ENCODE peak calls at places on chromosomes 4 and X, in seven cellular contexts. One of them, this sample, is unnamed.

GRCh38 chr4:2935762-2936743 is 27.2 kb downstream of the NOP14 start:
- DNase-seq in IMR-90: no peak
- DNase-seq in colonic mucosa: no peak
- DNase-seq in fibroblast of mammary gland: peak; percentile 57
- DNase-seq in uterus: no peak
- DNase-seq in thoracic aorta: peak; percentile 2
- DNase-seq in SK-N-SH: no peak
- DNase-seq in this sample: no peak

GRCh38 chr4:179307297-179308136 is 1865.3 kb upstream of the AGA start:
- DNase-seq in IMR-90: peak; percentile 23
- DNase-seq in colonic mucosa: peak; percentile 41
- DNase-seq in fibroblast of mammary gland: peak; percentile 16
- DNase-seq in uterus: no peak
- DNase-seq in thoracic aorta: no peak
- DNase-seq in SK-N-SH: peak; percentile 34
- DNase-seq in this sample: peak; percentile 50

GRCh38 chrX:137194164-137194563 is 160.4 kb upstream of the GPR101 start:
- DNase-seq in IMR-90: peak; percentile 21
- DNase-seq in colonic mucosa: peak; percentile 17
- DNase-seq in fibroblast of mammary gland: peak; percentile 18
- DNase-seq in uterus: no peak
- DNase-seq in thoracic aorta: no peak
- DNase-seq in SK-N-SH: peak; percentile 16
- DNase-seq in this sample: peak; percentile 29

GRCh38 chr4:38323141-38323634 is 340.8 kb upstream of the KLF3 start:
- DNase-seq in IMR-90: peak; percentile 43
- DNase-seq in colonic mucosa: no peak
- DNase-seq in fibroblast of mammary gland: peak; percentile 66
- DNase-seq in uterus: no peak
- DNase-seq in thoracic aorta: no peak
- DNase-seq in SK-N-SH: no peak
- DNase-seq in this sample: no peak

GRCh38 chr4:26020083-26020668 is 106.2 kb downstream of the SMIM20 start:
- DNase-seq in IMR-90: peak; percentile 84
- DNase-seq in colonic mucosa: no peak
- DNase-seq in fibroblast of mammary gland: peak; percentile 95
- DNase-seq in uterus: no peak
- DNase-seq in thoracic aorta: no peak
- DNase-seq in SK-N-SH: no peak
- DNase-seq in this sample: peak; percentile 95

GRCh38 chrX:39850630-39851152 is 247.1 kb downstream of the BCOR start:
- DNase-seq in IMR-90: peak; percentile 69
- DNase-seq in colonic mucosa: no peak
- DNase-seq in fibroblast of mammary gland: peak; percentile 62
- DNase-seq in uterus: peak; percentile 54
- DNase-seq in thoracic aorta: no peak
- DNase-seq in SK-N-SH: peak; percentile 73
- DNase-seq in this sample: peak; percentile 68

GRCh38 chr4:100302061-100303026 is 112.1 kb upstream of the DDIT4L start:
- DNase-seq in IMR-90: no peak
- DNase-seq in colonic mucosa: no peak
- DNase-seq in fibroblast of mammary gland: no peak
- DNase-seq in uterus: no peak
- DNase-seq in thoracic aorta: no peak
- DNase-seq in SK-N-SH: no peak
- DNase-seq in this sample: no peak

GRCh38 chr4:165201806-165202205 is 5.6 kb upstream of the KLHL2 start:
- DNase-seq in IMR-90: no peak
- DNase-seq in colonic mucosa: no peak
- DNase-seq in fibroblast of mammary gland: peak; percentile 67
- DNase-seq in uterus: no peak
- DNase-seq in thoracic aorta: no peak
- DNase-seq in SK-N-SH: no peak
- DNase-seq in this sample: peak; percentile 69

GRCh38 chr4:148914301-148914700 is 472.1 kb upstream of the NR3C2 start:
- DNase-seq in IMR-90: no peak
- DNase-seq in colonic mucosa: no peak
- DNase-seq in fibroblast of mammary gland: no peak
- DNase-seq in uterus: no peak
- DNase-seq in thoracic aorta: no peak
- DNase-seq in SK-N-SH: no peak
- DNase-seq in this sample: no peak

GRCh38 chr4:33780952-33781655 is 2463.2 kb downstream of the ARAP2 start:
- DNase-seq in IMR-90: peak; percentile 49
- DNase-seq in colonic mucosa: no peak
- DNase-seq in fibroblast of mammary gland: peak; percentile 73
- DNase-seq in uterus: no peak
- DNase-seq in thoracic aorta: no peak
- DNase-seq in SK-N-SH: no peak
- DNase-seq in this sample: peak; percentile 61

GRCh38 chr4:30948653-30949052 is 228.5 kb downstream of the PCDH7 start:
- DNase-seq in IMR-90: peak; percentile 58
- DNase-seq in colonic mucosa: no peak
- DNase-seq in fibroblast of mammary gland: peak; percentile 81
- DNase-seq in uterus: no peak
- DNase-seq in thoracic aorta: no peak
- DNase-seq in SK-N-SH: no peak
- DNase-seq in this sample: peak; percentile 69

DNA sequence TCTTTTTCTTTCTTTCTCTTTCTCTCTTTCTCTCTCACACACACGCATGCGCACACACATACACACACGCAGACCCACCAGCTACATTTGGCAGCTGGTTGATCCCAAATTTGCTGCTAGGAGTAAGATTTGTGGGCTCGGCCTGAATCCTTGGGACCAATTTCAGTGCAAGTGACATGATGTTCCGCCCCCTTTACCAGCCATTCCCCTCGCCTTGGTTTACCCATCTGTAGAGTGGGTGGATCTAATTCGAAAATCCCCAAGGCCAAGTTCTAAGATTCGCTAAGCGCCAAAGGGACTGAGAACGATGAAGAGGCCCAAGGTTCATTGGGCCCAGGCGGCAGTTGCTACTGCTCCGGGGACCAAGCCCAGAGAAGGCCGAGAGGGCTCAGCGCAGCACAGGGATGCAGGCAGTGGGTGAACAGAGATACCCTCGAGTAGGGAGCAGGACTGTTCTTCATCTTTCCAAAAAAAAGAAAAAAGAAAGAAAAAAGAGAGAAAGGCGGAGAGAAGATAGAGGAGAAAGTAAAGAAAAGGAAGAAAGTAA is 5.8 kb downstream of the NKX3-2 start:
- DNase-seq in IMR-90: no peak
- DNase-seq in colonic mucosa: no peak
- DNase-seq in fibroblast of mammary gland: no peak
- DNase-seq in uterus: no peak
- DNase-seq in thoracic aorta: no peak
- DNase-seq in SK-N-SH: peak; percentile 14
- DNase-seq in this sample: no peak
- H3K4me3 ChIP-seq in IMR-90: no peak overlapping the region
- H3K4me3 ChIP-seq in colonic mucosa: no peak overlapping the region
- H3K4me3 ChIP-seq in fibroblast of mammary gland: no peak overlapping the region
- H3K4me3 ChIP-seq in uterus: no peak overlapping the region
- H3K4me3 ChIP-seq in thoracic aorta: peak overlapping the region; percentile 10
- H3K4me3 ChIP-seq in SK-N-SH: no peak overlapping the region
- H3K4me3 ChIP-seq in this sample: no peak overlapping the region

GRCh38 chrX:132614297-132614696 is 125.5 kb upstream of the MBNL3 start:
- DNase-seq in IMR-90: no peak
- DNase-seq in colonic mucosa: no peak
- DNase-seq in fibroblast of mammary gland: peak; percentile 9
- DNase-seq in uterus: no peak
- DNase-seq in thoracic aorta: no peak
- DNase-seq in SK-N-SH: no peak
- DNase-seq in this sample: peak; percentile 4
- TF ChIP-seq CTCF in IMR-90: peak; percentile 28
- TF ChIP-seq CTCF in colonic mucosa: no peak
- TF ChIP-seq CTCF in fibroblast of mammary gland: peak; percentile 31
- TF ChIP-seq CTCF in uterus: peak; percentile 10
- TF ChIP-seq CTCF in thoracic aorta: no peak
- TF ChIP-seq CTCF in SK-N-SH: no peak
- TF ChIP-seq CTCF in this sample: peak; percentile 34

GRCh38 chr4:86946868-86947493 is 12.2 kb downstream of the AFF1 start:
- DNase-seq in IMR-90: no peak
- DNase-seq in colonic mucosa: no peak
- DNase-seq in fibroblast of mammary gland: no peak
- DNase-seq in uterus: no peak
- DNase-seq in thoracic aorta: no peak
- DNase-seq in SK-N-SH: no peak
- DNase-seq in this sample: no peak

GRCh38 chr4:86950835-86951525 is 16.2 kb downstream of the AFF1 start:
- DNase-seq in IMR-90: no peak
- DNase-seq in colonic mucosa: no peak
- DNase-seq in fibroblast of mammary gland: no peak
- DNase-seq in uterus: no peak
- DNase-seq in thoracic aorta: no peak
- DNase-seq in SK-N-SH: no peak
- DNase-seq in this sample: no peak

GRCh38 chr4:86944964-86945781 is 10.4 kb downstream of the AFF1 start:
- DNase-seq in IMR-90: no peak
- DNase-seq in colonic mucosa: no peak
- DNase-seq in fibroblast of mammary gland: no peak
- DNase-seq in uterus: no peak
- DNase-seq in thoracic aorta: no peak
- DNase-seq in SK-N-SH: no peak
- DNase-seq in this sample: no peak

GRCh38 chr4:86948276-86948675 is 13.5 kb downstream of the AFF1 start:
- DNase-seq in IMR-90: no peak
- DNase-seq in colonic mucosa: no peak
- DNase-seq in fibroblast of mammary gland: no peak
- DNase-seq in uterus: no peak
- DNase-seq in thoracic aorta: no peak
- DNase-seq in SK-N-SH: no peak
- DNase-seq in this sample: no peak

GRCh38 chr4:86947494-86948120 is 12.8 kb downstream of the AFF1 start:
- DNase-seq in IMR-90: no peak
- DNase-seq in colonic mucosa: no peak
- DNase-seq in fibroblast of mammary gland: no peak
- DNase-seq in uterus: no peak
- DNase-seq in thoracic aorta: no peak
- DNase-seq in SK-N-SH: no peak
- DNase-seq in this sample: no peak
- H3K4me3 ChIP-seq in IMR-90: no peak overlapping the region
- H3K4me3 ChIP-seq in colonic mucosa: no peak overlapping the region
- H3K4me3 ChIP-seq in fibroblast of mammary gland: no peak overlapping the region
- H3K4me3 ChIP-seq in uterus: no peak overlapping the region
- H3K4me3 ChIP-seq in thoracic aorta: no peak overlapping the region
- H3K4me3 ChIP-seq in SK-N-SH: no peak overlapping the region
- H3K4me3 ChIP-seq in this sample: no peak overlapping the region

DNA sequence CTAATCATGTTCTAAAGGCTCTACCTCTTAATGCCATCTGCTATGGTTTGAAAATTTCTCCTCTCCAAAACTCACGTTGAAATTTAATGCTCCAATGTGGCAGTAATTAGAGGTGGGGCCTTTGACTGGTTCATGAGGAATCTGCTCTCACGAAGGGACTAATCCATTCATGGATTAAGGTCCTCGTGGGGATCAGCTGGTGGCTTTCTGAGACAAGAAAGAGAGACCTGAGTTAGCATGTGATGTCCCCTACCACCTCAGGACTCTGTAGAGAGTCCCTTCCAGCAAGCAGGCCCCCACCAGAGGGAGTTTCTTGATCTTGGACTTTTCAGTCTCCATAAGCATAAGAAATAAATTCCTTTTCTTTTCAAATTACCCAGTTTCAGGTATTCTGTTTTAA is 65.3 kb downstream of the WDFY3 start:
- DNase-seq in IMR-90: no peak
- DNase-seq in colonic mucosa: no peak
- DNase-seq in fibroblast of mammary gland: no peak
- DNase-seq in uterus: no peak
- DNase-seq in thoracic aorta: no peak
- DNase-seq in SK-N-SH: no peak
- DNase-seq in this sample: no peak
- TF ChIP-seq CTCF in IMR-90: no peak
- TF ChIP-seq CTCF in colonic mucosa: no peak
- TF ChIP-seq CTCF in fibroblast of mammary gland: no peak
- TF ChIP-seq CTCF in uterus: no peak
- TF ChIP-seq CTCF in thoracic aorta: no peak
- TF ChIP-seq CTCF in SK-N-SH: no peak
- TF ChIP-seq CTCF in this sample: no peak

DNA sequence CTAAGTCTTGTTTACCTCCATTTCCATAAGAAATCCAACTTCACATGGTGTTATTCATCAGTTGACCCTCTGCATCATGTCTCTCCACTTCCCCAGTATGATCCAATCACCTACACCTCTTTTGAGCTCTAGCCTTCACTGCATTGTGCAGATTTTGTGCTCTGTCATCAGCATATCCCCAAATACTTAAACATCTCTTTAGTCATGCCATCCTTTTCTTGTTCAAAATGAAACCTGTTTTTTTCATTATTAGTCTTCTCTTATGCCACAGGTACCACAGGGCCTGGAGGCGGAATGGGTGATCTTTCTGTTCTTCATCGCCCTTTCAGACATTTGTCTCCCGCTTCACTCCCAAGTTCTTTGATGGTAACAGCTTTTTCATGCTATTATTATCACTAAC is 382.7 kb upstream of the GALNTL6 start:
- DNase-seq in IMR-90: no peak
- DNase-seq in colonic mucosa: no peak
- DNase-seq in fibroblast of mammary gland: no peak
- DNase-seq in uterus: no peak
- DNase-seq in thoracic aorta: no peak
- DNase-seq in SK-N-SH: no peak
- DNase-seq in this sample: no peak
- H3K4me3 ChIP-seq in IMR-90: no peak overlapping the region
- H3K4me3 ChIP-seq in colonic mucosa: no peak overlapping the region
- H3K4me3 ChIP-seq in fibroblast of mammary gland: no peak overlapping the region
- H3K4me3 ChIP-seq in uterus: no peak overlapping the region
- H3K4me3 ChIP-seq in thoracic aorta: no peak overlapping the region
- H3K4me3 ChIP-seq in SK-N-SH: no peak overlapping the region
- H3K4me3 ChIP-seq in this sample: no peak overlapping the region

GRCh38 chr4:125750827-125751466 is 436.2 kb downstream of the FAT4 start:
- DNase-seq in IMR-90: peak; percentile 54
- DNase-seq in colonic mucosa: no peak
- DNase-seq in fibroblast of mammary gland: peak; percentile 76
- DNase-seq in uterus: peak; percentile 22
- DNase-seq in thoracic aorta: no peak
- DNase-seq in SK-N-SH: peak; percentile 29
- DNase-seq in this sample: peak; percentile 75
- TF ChIP-seq CTCF in IMR-90: peak; percentile 48
- TF ChIP-seq CTCF in colonic mucosa: no peak
- TF ChIP-seq CTCF in fibroblast of mammary gland: peak; percentile 44
- TF ChIP-seq CTCF in uterus: no peak
- TF ChIP-seq CTCF in thoracic aorta: peak; percentile 13
- TF ChIP-seq CTCF in SK-N-SH: peak; percentile 45
- TF ChIP-seq CTCF in this sample: peak; percentile 46

DNA sequence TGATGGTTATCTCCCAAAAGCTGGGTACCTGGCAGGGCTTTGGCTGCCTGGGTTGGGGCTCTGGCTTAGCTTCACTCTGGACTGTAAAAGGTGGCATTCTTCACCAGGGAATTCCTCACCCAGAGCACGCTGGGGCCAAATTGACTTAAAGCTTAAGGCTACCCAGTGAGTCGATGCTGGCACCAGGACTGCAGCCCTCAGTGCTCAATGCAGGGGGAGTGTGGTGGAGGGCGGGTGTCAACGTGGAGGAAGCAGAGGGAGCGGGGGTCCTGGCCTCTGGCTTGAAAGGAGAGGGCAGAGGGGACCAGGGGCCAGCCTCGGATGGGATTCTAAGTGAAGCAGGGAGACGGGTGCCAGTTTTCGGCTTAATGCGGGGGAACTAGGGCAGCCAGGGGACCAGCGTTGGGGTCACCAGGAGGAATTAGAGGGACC is 446 bp upstream of the FAM50A start:
- DNase-seq in IMR-90: no peak
- DNase-seq in colonic mucosa: no peak
- DNase-seq in fibroblast of mammary gland: no peak
- DNase-seq in uterus: no peak
- DNase-seq in thoracic aorta: no peak
- DNase-seq in SK-N-SH: peak; percentile 62
- DNase-seq in this sample: no peak
- H3K4me3 ChIP-seq in IMR-90: peak overlapping the region; percentile 38
- H3K4me3 ChIP-seq in colonic mucosa: peak overlapping the region; percentile 54
- H3K4me3 ChIP-seq in fibroblast of mammary gland: peak overlapping the region; percentile 13
- H3K4me3 ChIP-seq in uterus: no peak overlapping the region
- H3K4me3 ChIP-seq in thoracic aorta: peak overlapping the region; percentile 70
- H3K4me3 ChIP-seq in SK-N-SH: peak overlapping the region; percentile 59
- H3K4me3 ChIP-seq in this sample: peak overlapping the region; percentile 33

GRCh38 chr4:52369649-52370048 is 289.5 kb downstream of the USP46 start:
- DNase-seq in IMR-90: no peak
- DNase-seq in colonic mucosa: no peak
- DNase-seq in fibroblast of mammary gland: no peak
- DNase-seq in uterus: no peak
- DNase-seq in thoracic aorta: no peak
- DNase-seq in SK-N-SH: peak; percentile 9
- DNase-seq in this sample: no peak
- TF ChIP-seq CTCF in IMR-90: no peak
- TF ChIP-seq CTCF in colonic mucosa: no peak
- TF ChIP-seq CTCF in fibroblast of mammary gland: no peak
- TF ChIP-seq CTCF in uterus: no peak
- TF ChIP-seq CTCF in thoracic aorta: no peak
- TF ChIP-seq CTCF in SK-N-SH: no peak
- TF ChIP-seq CTCF in this sample: no peak

This sample was measured in cardiac fibroblast.